ENCODE peak calls at places on chromosomes 16 and 17, in four cellular contexts. I is endothelial cell of umbilical vein; D is effector memory CD4-positive, alpha-beta T cell; Q is left ventricle myocardium inferior. B is an unnamed sample.
A peak's percentile ranks its signal among the peaks of the same experiment; 100 is the strongest.

GRCh38 chr17:12622726-12623125 is 43.0 kb upstream of the MYOCD start:
- DNase-seq in I (no peak), D (no peak), Q (no peak), B (no peak)

GRCh38 chr16:48164907-48165715 is 9.3 kb upstream of the ABCC12 start:
- DNase-seq in I (peak; percentile 56), D (peak; percentile 36), Q (peak; percentile 75), B (peak; percentile 92)

GRCh38 chr17:17767096-17767470 is 69.7 kb downstream of the SREBF1 start:
- DNase-seq in I (no peak), D (no peak), Q (no peak), B (no peak)

GRCh38 chr17:61468263-61468907 is 16.2 kb downstream of the TBX4 start:
- DNase-seq in I (no peak), D (no peak), Q (no peak), B (peak; percentile 13)

GRCh38 chr16:86965331-86965730 is 351.9 kb downstream of the C16orf95 start:
- DNase-seq in I (no peak), D (no peak), Q (no peak), B (no peak)

GRCh38 chr17:2043785-2044184 is 2.0 kb downstream of the OVCA2 start:
- DNase-seq in I (no peak), D (no peak), Q (no peak), B (no peak)

GRCh38 chr17:39152134-39152884 is 872 bp upstream of the PLXDC1 start:
- DNase-seq in I (no peak), D (no peak), Q (peak; percentile 43), B (no peak)

GRCh38 chr17:13597723-13598347 is 3.9 kb downstream of the HS3ST3A1 start:
- DNase-seq in I (peak; percentile 27), D (no peak), Q (no peak), B (no peak)

GRCh38 chr16:19822534-19822933 is 62.1 kb downstream of the GPRC5B start:
- DNase-seq in I (no peak), D (no peak), Q (no peak), B (no peak)

GRCh38 chr16:56357765-56358322 is 67.5 kb downstream of the AMFR start:
- DNase-seq in I (no peak), D (no peak), Q (peak; percentile 15), B (peak; percentile 66)

GRCh38 chr16:73546351-73546845 is 498.5 kb upstream of the ZFHX3 start:
- DNase-seq in I (no peak), D (no peak), Q (no peak), B (no peak)

GRCh38 chr17:20156196-20157077 is 147.3 kb downstream of the SPECC1 start:
- DNase-seq in I (peak; percentile 11), D (no peak), Q (no peak), B (peak; percentile 43)

GRCh38 chr16:11610121-11610505 is 23.4 kb upstream of the LITAF start:
- DNase-seq in I (no peak), D (no peak), Q (no peak), B (no peak)

GRCh38 chr17:15341385-15341849 is at the start of gene TEKT3:
- DNase-seq in I (peak; percentile 57), D (no peak), Q (peak; percentile 90), B (peak; percentile 92)

GRCh38 chr17:66114609-66115008 is 77.3 kb downstream of the CEP112 start:
- DNase-seq in I (no peak), D (no peak), Q (no peak), B (no peak)

GRCh38 chr17:78105101-78105500 is 23.5 kb downstream of the TMC6 start:
- DNase-seq in I (no peak), D (no peak), Q (no peak), B (no peak)

GRCh38 chr17:78104540-78104941 is 24.0 kb downstream of the TMC6 start:
- DNase-seq in I (no peak), D (no peak), Q (no peak), B (peak; percentile 73)

GRCh38 chr17:78101542-78101941 is 27.0 kb downstream of the TMC6 start:
- DNase-seq in I (no peak), D (no peak), Q (no peak), B (no peak)

GRCh38 chr17:78101112-78101511 is 27.4 kb downstream of the TMC6 start:
- DNase-seq in I (no peak), D (no peak), Q (no peak), B (no peak)

DNA sequence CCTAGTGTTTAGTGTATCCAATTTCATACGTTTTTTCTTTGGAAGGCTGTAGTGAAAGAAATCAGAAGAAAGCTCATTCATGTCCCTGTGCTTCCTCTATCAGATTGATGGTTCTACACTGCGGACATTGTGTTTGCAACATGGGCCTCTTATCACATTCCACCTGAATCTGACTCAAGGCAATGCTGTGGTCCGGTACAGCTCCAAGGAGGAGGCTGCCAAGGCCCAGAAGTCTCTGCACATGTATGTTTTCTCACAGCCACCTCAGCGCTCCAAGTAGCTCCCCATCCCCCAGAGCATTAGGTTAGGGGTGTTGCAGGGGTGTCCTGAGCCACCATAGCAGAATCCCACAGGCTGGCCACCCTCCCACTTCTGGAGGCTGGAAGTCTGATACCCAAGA is 25.2 kb downstream of the TMC6 start:
- DNase-seq in I (no peak), D (no peak), Q (no peak), B (no peak)
- H3K36me3 ChIP-seq in I (no peaks in the 10 kb centered on the region), D (peaks cover 47% of the 10 kb centered on the region), Q (peaks cover 89% of the 10 kb centered on the region), B (peaks cover 69% of the 10 kb centered on the region)

DNA sequence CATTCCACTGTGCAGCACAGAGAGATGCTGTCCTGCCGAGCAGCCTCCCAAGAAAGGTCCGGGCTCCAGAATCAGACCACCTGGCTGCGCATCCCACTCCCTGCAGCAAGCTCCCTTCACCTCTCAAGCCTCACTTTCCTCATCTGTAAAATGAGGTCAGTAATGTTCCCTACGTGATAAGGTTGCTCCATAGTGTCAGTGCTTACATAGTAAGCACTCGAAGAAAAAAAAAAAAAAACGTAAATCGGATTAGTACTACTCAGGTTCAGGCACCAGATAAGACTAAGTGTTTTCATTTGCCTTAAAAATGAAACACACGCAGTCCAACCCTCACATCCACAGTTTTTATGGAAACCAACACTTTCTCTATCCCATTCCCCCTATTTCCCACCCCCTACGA is 76.7 kb downstream of the CCT6B start:
- DNase-seq in I (no peak), D (no peak), Q (no peak), B (no peak)
- H3K27me3 ChIP-seq in I (no peaks in the 10 kb centered on the region), D (peaks cover 2% of the 10 kb centered on the region), Q (peaks cover 98% of the 10 kb centered on the region), B (no peaks in the 10 kb centered on the region)

DNA sequence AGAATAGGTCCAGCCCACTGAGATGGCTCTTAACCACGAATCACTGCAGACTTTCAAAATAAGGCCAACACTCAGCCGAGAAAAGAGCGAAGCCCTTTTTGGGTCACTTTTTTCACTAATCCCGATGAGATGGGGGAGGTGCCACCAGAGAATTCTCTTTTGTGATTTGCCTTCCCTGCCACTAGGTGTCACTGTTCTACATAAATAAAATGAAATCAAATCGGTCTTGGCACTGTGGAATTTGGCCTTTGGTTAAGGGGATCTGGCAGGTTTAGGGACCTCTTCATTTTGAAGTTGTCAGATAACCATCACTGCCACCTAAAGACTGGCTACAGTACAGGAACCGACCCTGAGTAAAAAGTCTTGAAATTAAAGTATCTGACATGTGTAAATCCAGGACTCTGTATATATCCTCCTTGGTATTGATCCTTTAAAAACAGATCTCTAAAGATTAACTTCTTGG is 147.0 kb downstream of the HS3ST4 start:
- DNase-seq in I (peak; percentile 43), D (no peak), Q (no peak), B (no peak)
- H3K36me3 ChIP-seq in I (no peaks in the 10 kb centered on the region), D (no peaks in the 10 kb centered on the region), Q (no peaks in the 10 kb centered on the region), B (no peaks in the 10 kb centered on the region)

GRCh38 chr17:79439493-79439892 is 171.4 kb downstream of the RBFOX3 start:
- DNase-seq in I (no peak), D (no peak), Q (no peak), B (no peak)
- H3K27me3 ChIP-seq in I (no peaks in the 10 kb centered on the region), D (no peaks in the 10 kb centered on the region), Q (peaks cover 93% of the 10 kb centered on the region), B (no peaks in the 10 kb centered on the region)

GRCh38 chr16:4360538-4361021 is 9.5 kb upstream of the PAM16 start:
- DNase-seq in I (no peak), D (no peak), Q (no peak), B (no peak)
- H3K36me3 ChIP-seq in I (no peaks in the 10 kb centered on the region), D (peaks cover 77% of the 10 kb centered on the region), Q (peaks cover 52% of the 10 kb centered on the region), B (peaks cover 94% of the 10 kb centered on the region)

GRCh38 chr16:85168732-85169256 is 56.5 kb upstream of the CIBAR2 start:
- DNase-seq in I (no peak), D (no peak), Q (peak; percentile 74), B (peak; percentile 76)

GRCh38 chr16:85171004-85171808 is 58.9 kb upstream of the CIBAR2 start:
- DNase-seq in I (peak; percentile 41), D (no peak), Q (no peak), B (no peak)

GRCh38 chr16:85169333-85170065 is 57.2 kb upstream of the CIBAR2 start:
- DNase-seq in I (no peak), D (no peak), Q (no peak), B (no peak)

GRCh38 chr16:85171809-85172464 is 59.7 kb upstream of the CIBAR2 start:
- DNase-seq in I (peak; percentile 93), D (no peak), Q (no peak), B (no peak)

GRCh38 chr16:85170066-85171003 is 58.1 kb upstream of the CIBAR2 start:
- DNase-seq in I (no peak), D (no peak), Q (no peak), B (peak; percentile 79)
- H3K27me3 ChIP-seq in I (no peaks in the 10 kb centered on the region), D (peaks cover 6% of the 10 kb centered on the region), Q (peaks cover 5% of the 10 kb centered on the region), B (no peaks in the 10 kb centered on the region)

GRCh38 chr17:32467949-32468348 is 18.8 kb upstream of the CDK5R1 start:
- DNase-seq in I (no peak), D (no peak), Q (no peak), B (no peak)
- H3K36me3 ChIP-seq in I (peaks cover 37% of the 10 kb centered on the region), D (peaks cover 60% of the 10 kb centered on the region), Q (peaks cover 95% of the 10 kb centered on the region), B (no peaks in the 10 kb centered on the region)